ENCODE peak calls at places on chromosome 18, in ten cellular contexts. One of them, this sample, is unnamed.

GRCh38 chr18:43883886-43884285 is 606.6 kb upstream of the SYT4 start:
- DNase-seq in endothelial cell: no peak
- DNase-seq in GM23338: no peak
- DNase-seq in H9: no peak
- DNase-seq in CD14-positive monocyte: no peak
- DNase-seq in dorsolateral prefrontal cortex: no peak
- DNase-seq in fibroblast of villous mesenchyme: peak; percentile 2
- DNase-seq in transverse colon: no peak
- DNase-seq in AG10803: no peak
- DNase-seq in esophagus squamous epithelium: no peak
- DNase-seq in this sample: no peak

GRCh38 chr18:76458522-76459311 is 36.3 kb downstream of the ZNF516 start:
- DNase-seq in dorsolateral prefrontal cortex: no peak
- DNase-seq in fibroblast of villous mesenchyme: no peak
- DNase-seq in GM23338: no peak
- DNase-seq in AG10803: no peak
- DNase-seq in esophagus squamous epithelium: no peak
- DNase-seq in H9: no peak
- DNase-seq in endothelial cell: no peak
- DNase-seq in CD14-positive monocyte: no peak
- DNase-seq in transverse colon: no peak
- DNase-seq in this sample: no peak

GRCh38 chr18:8229040-8229439 is 380.2 kb upstream of the RAB12 start:
- DNase-seq in dorsolateral prefrontal cortex: no peak
- DNase-seq in H9: no peak
- DNase-seq in esophagus squamous epithelium: no peak
- DNase-seq in fibroblast of villous mesenchyme: no peak
- DNase-seq in endothelial cell: no peak
- DNase-seq in GM23338: no peak
- DNase-seq in CD14-positive monocyte: no peak
- DNase-seq in transverse colon: no peak
- DNase-seq in AG10803: no peak
- DNase-seq in this sample: no peak

GRCh38 chr18:47931707-47932103 is 1.2 kb upstream of the SMAD2 start:
- DNase-seq in transverse colon: peak; percentile 33
- DNase-seq in fibroblast of villous mesenchyme: peak; percentile 23
- DNase-seq in esophagus squamous epithelium: no peak
- DNase-seq in H9: peak; percentile 69
- DNase-seq in AG10803: no peak
- DNase-seq in CD14-positive monocyte: peak; percentile 56
- DNase-seq in GM23338: peak; percentile 76
- DNase-seq in dorsolateral prefrontal cortex: no peak
- DNase-seq in endothelial cell: peak; percentile 18
- DNase-seq in this sample: peak; percentile 52

GRCh38 chr18:22253676-22254075 is 84.3 kb downstream of the GATA6 start:
- DNase-seq in esophagus squamous epithelium: no peak
- DNase-seq in GM23338: peak; percentile 6
- DNase-seq in AG10803: no peak
- DNase-seq in fibroblast of villous mesenchyme: no peak
- DNase-seq in transverse colon: no peak
- DNase-seq in CD14-positive monocyte: no peak
- DNase-seq in H9: no peak
- DNase-seq in dorsolateral prefrontal cortex: no peak
- DNase-seq in endothelial cell: peak; percentile 66
- DNase-seq in this sample: no peak

GRCh38 chr18:63317982-63318881 is 1.3 kb downstream of the BCL2 start:
- DNase-seq in esophagus squamous epithelium: peak; percentile 8
- DNase-seq in H9: peak; percentile 85
- DNase-seq in dorsolateral prefrontal cortex: peak; percentile 48
- DNase-seq in fibroblast of villous mesenchyme: no peak
- DNase-seq in GM23338: peak; percentile 92
- DNase-seq in CD14-positive monocyte: peak; percentile 67
- DNase-seq in transverse colon: peak; percentile 88
- DNase-seq in endothelial cell: peak; percentile 68
- DNase-seq in AG10803: no peak
- DNase-seq in this sample: peak; percentile 38

GRCh38 chr18:6022840-6023239 is 127.5 kb upstream of the TMEM200C start:
- DNase-seq in dorsolateral prefrontal cortex: no peak
- DNase-seq in endothelial cell: no peak
- DNase-seq in fibroblast of villous mesenchyme: peak; percentile 10
- DNase-seq in esophagus squamous epithelium: no peak
- DNase-seq in GM23338: peak; percentile 44
- DNase-seq in transverse colon: no peak
- DNase-seq in CD14-positive monocyte: no peak
- DNase-seq in AG10803: no peak
- DNase-seq in H9: peak; percentile 47
- DNase-seq in this sample: no peak

GRCh38 chr18:51235011-51235789 is 37.7 kb upstream of the MEX3C start:
- DNase-seq in dorsolateral prefrontal cortex: no peak
- DNase-seq in CD14-positive monocyte: no peak
- DNase-seq in endothelial cell: no peak
- DNase-seq in fibroblast of villous mesenchyme: no peak
- DNase-seq in esophagus squamous epithelium: no peak
- DNase-seq in transverse colon: no peak
- DNase-seq in AG10803: no peak
- DNase-seq in H9: no peak
- DNase-seq in GM23338: no peak
- DNase-seq in this sample: peak; percentile 63

GRCh38 chr18:67463829-67464228 is 52.7 kb downstream of the DSEL start:
- DNase-seq in dorsolateral prefrontal cortex: no peak
- DNase-seq in AG10803: no peak
- DNase-seq in H9: no peak
- DNase-seq in endothelial cell: no peak
- DNase-seq in fibroblast of villous mesenchyme: peak; percentile 14
- DNase-seq in CD14-positive monocyte: no peak
- DNase-seq in GM23338: peak; percentile 63
- DNase-seq in transverse colon: no peak
- DNase-seq in esophagus squamous epithelium: no peak
- DNase-seq in this sample: no peak

GRCh38 chr18:9123520-9123919 is 13.1 kb upstream of the ANKRD12 start:
- DNase-seq in transverse colon: no peak
- DNase-seq in dorsolateral prefrontal cortex: no peak
- DNase-seq in H9: no peak
- DNase-seq in endothelial cell: no peak
- DNase-seq in fibroblast of villous mesenchyme: no peak
- DNase-seq in AG10803: no peak
- DNase-seq in GM23338: no peak
- DNase-seq in esophagus squamous epithelium: no peak
- DNase-seq in CD14-positive monocyte: no peak
- DNase-seq in this sample: no peak

GRCh38 chr18:7321831-7322230 is 90.9 kb downstream of the LRRC30 start:
- DNase-seq in dorsolateral prefrontal cortex: no peak
- DNase-seq in fibroblast of villous mesenchyme: no peak
- DNase-seq in transverse colon: no peak
- DNase-seq in H9: no peak
- DNase-seq in GM23338: no peak
- DNase-seq in AG10803: no peak
- DNase-seq in esophagus squamous epithelium: no peak
- DNase-seq in endothelial cell: no peak
- DNase-seq in CD14-positive monocyte: no peak
- DNase-seq in this sample: no peak

GRCh38 chr18:63071566-63072175 is 247.9 kb downstream of the BCL2 start:
- DNase-seq in GM23338: no peak
- DNase-seq in transverse colon: no peak
- DNase-seq in endothelial cell: no peak
- DNase-seq in esophagus squamous epithelium: no peak
- DNase-seq in H9: no peak
- DNase-seq in AG10803: no peak
- DNase-seq in CD14-positive monocyte: no peak
- DNase-seq in fibroblast of villous mesenchyme: no peak
- DNase-seq in dorsolateral prefrontal cortex: no peak
- DNase-seq in this sample: no peak

GRCh38 chr18:22985250-22985649 is 52.1 kb downstream of the RBBP8 start:
- DNase-seq in GM23338: no peak
- DNase-seq in fibroblast of villous mesenchyme: no peak
- DNase-seq in esophagus squamous epithelium: no peak
- DNase-seq in transverse colon: no peak
- DNase-seq in H9: no peak
- DNase-seq in AG10803: no peak
- DNase-seq in endothelial cell: no peak
- DNase-seq in dorsolateral prefrontal cortex: no peak
- DNase-seq in CD14-positive monocyte: no peak
- DNase-seq in this sample: no peak

GRCh38 chr18:36809590-36810381 is 19.0 kb downstream of the TPGS2 start:
- DNase-seq in H9: peak; percentile 47
- DNase-seq in esophagus squamous epithelium: no peak
- DNase-seq in fibroblast of villous mesenchyme: peak; percentile 78
- DNase-seq in GM23338: peak; percentile 85
- DNase-seq in AG10803: peak; percentile 80
- DNase-seq in transverse colon: peak; percentile 14
- DNase-seq in endothelial cell: peak; percentile 14
- DNase-seq in CD14-positive monocyte: no peak
- DNase-seq in dorsolateral prefrontal cortex: peak; percentile 29
- DNase-seq in this sample: peak; percentile 26

GRCh38 chr18:8401606-8402005 is 207.6 kb upstream of the RAB12 start:
- DNase-seq in AG10803: no peak
- DNase-seq in H9: no peak
- DNase-seq in fibroblast of villous mesenchyme: no peak
- DNase-seq in GM23338: no peak
- DNase-seq in CD14-positive monocyte: no peak
- DNase-seq in dorsolateral prefrontal cortex: no peak
- DNase-seq in transverse colon: no peak
- DNase-seq in esophagus squamous epithelium: no peak
- DNase-seq in endothelial cell: no peak
- DNase-seq in this sample: no peak

GRCh38 chr18:66440433-66440832 is 163.5 kb downstream of the CDH19 start:
- DNase-seq in H9: no peak
- DNase-seq in GM23338: no peak
- DNase-seq in dorsolateral prefrontal cortex: no peak
- DNase-seq in fibroblast of villous mesenchyme: no peak
- DNase-seq in CD14-positive monocyte: no peak
- DNase-seq in transverse colon: no peak
- DNase-seq in endothelial cell: no peak
- DNase-seq in AG10803: no peak
- DNase-seq in esophagus squamous epithelium: no peak
- DNase-seq in this sample: no peak

DNA sequence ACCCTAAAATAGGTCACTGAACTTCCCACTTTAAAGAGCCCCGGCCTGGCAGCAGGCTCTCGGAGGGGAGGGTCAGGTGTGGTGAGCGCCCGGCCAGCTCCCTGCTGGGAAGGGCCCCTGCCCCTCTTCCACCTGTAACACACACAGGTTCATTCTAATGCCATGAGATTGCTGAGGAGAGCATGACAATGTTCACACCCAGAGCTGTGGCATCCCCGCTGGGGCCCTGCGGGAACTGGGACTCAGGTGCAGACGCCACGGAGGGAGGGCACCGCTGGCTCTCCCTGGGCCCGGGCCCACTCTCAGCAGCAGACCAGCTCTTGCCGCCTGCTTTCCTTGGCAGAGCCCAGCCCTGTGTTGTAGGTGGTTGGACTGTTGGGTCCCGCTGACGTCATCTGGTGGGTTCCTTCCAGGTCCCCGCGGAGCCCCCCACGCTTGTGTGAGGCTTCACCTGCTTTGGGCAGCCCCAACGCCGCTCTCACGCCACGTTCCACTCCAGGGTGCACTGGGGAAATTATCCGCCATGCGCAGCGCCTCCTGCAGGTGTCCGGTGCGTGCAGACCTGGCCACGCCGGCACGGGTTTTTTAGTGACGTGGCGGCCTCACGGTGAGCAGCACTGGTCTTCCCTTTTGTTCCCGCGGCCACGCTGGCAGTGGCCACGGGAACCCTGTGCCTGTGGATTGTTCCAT is 50.4 kb upstream of the KCNG2 start:
- DNase-seq in dorsolateral prefrontal cortex: no peak
- DNase-seq in AG10803: no peak
- DNase-seq in esophagus squamous epithelium: no peak
- DNase-seq in CD14-positive monocyte: peak; percentile 39
- DNase-seq in transverse colon: no peak
- DNase-seq in H9: no peak
- DNase-seq in GM23338: no peak
- DNase-seq in endothelial cell: no peak
- DNase-seq in fibroblast of villous mesenchyme: no peak
- DNase-seq in this sample: no peak
- TF ChIP-seq CTCF in dorsolateral prefrontal cortex: no peak
- TF ChIP-seq CTCF in AG10803: no peak
- TF ChIP-seq CTCF in esophagus squamous epithelium: no peak
- TF ChIP-seq CTCF in CD14-positive monocyte: no peak
- TF ChIP-seq CTCF in transverse colon: no peak
- TF ChIP-seq CTCF in H9: peak; percentile 30
- TF ChIP-seq CTCF in GM23338: peak; percentile 30
- TF ChIP-seq CTCF in endothelial cell: no peak
- TF ChIP-seq CTCF in fibroblast of villous mesenchyme: no peak
- TF ChIP-seq CTCF in this sample: no peak

GRCh38 chr18:45526120-45526841 is 89.0 kb upstream of the SLC14A2 start:
- DNase-seq in endothelial cell: no peak
- DNase-seq in AG10803: peak; percentile 51
- DNase-seq in dorsolateral prefrontal cortex: no peak
- DNase-seq in GM23338: no peak
- DNase-seq in transverse colon: no peak
- DNase-seq in CD14-positive monocyte: no peak
- DNase-seq in esophagus squamous epithelium: no peak
- DNase-seq in H9: no peak
- DNase-seq in fibroblast of villous mesenchyme: peak; percentile 56
- DNase-seq in this sample: no peak
- TF ChIP-seq CTCF in endothelial cell: no peak
- TF ChIP-seq CTCF in AG10803: peak; percentile 45
- TF ChIP-seq CTCF in dorsolateral prefrontal cortex: no peak
- TF ChIP-seq CTCF in GM23338: peak; percentile 31
- TF ChIP-seq CTCF in transverse colon: no peak
- TF ChIP-seq CTCF in CD14-positive monocyte: no peak
- TF ChIP-seq CTCF in esophagus squamous epithelium: no peak
- TF ChIP-seq CTCF in H9: no peak
- TF ChIP-seq CTCF in fibroblast of villous mesenchyme: peak; percentile 24
- TF ChIP-seq CTCF in this sample: no peak

DNA sequence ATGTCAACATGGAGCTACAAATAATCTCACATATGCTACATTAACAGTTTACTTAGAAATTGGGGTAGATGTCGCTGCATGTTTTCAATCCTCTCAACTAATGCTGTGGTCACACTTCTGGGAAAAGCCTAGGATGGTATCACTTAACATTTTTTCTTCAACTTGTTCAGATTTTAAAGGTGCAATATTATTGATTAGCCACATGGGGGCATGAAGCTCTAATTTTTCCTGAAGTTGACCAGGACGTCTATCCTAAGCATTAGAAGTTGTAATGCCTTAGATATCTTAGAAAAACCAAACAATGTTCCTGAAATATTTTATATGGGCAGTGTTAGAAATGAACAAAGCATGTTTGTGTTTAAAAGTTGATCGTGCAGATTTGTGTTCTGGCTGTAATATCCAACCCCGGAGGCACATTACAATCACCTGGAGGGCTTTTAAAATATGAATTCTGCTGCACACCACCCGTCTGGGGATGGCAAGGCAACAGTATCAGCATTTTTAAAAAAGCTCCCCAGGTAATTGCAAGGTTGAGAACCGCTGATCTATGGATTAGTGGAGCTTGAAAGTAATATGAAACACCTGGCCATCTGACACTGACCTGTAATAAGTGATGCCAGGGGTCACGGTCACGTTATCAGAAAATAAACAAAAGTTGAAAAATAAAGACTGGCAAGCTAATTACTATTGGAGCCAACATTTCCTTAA is 100.4 kb upstream of the LMAN1 start:
- DNase-seq in fibroblast of villous mesenchyme: peak; percentile 72
- DNase-seq in dorsolateral prefrontal cortex: no peak
- DNase-seq in H9: no peak
- DNase-seq in transverse colon: no peak
- DNase-seq in AG10803: peak; percentile 81
- DNase-seq in CD14-positive monocyte: no peak
- DNase-seq in GM23338: peak; percentile 56
- DNase-seq in endothelial cell: no peak
- DNase-seq in esophagus squamous epithelium: no peak
- DNase-seq in this sample: no peak
- TF ChIP-seq CTCF in fibroblast of villous mesenchyme: peak; percentile 58
- TF ChIP-seq CTCF in dorsolateral prefrontal cortex: peak; percentile 61
- TF ChIP-seq CTCF in H9: peak; percentile 74
- TF ChIP-seq CTCF in transverse colon: peak; percentile 45
- TF ChIP-seq CTCF in AG10803: peak; percentile 70
- TF ChIP-seq CTCF in CD14-positive monocyte: peak; percentile 54
- TF ChIP-seq CTCF in GM23338: peak; percentile 61
- TF ChIP-seq CTCF in endothelial cell: peak; percentile 90
- TF ChIP-seq CTCF in esophagus squamous epithelium: peak; percentile 16
- TF ChIP-seq CTCF in this sample: no peak

GRCh38 chr18:42141439-42141838 is 186.4 kb downstream of the PIK3C3 start:
- DNase-seq in transverse colon: no peak
- DNase-seq in endothelial cell: no peak
- DNase-seq in dorsolateral prefrontal cortex: no peak
- DNase-seq in H9: no peak
- DNase-seq in CD14-positive monocyte: no peak
- DNase-seq in GM23338: peak; percentile 40
- DNase-seq in fibroblast of villous mesenchyme: peak; percentile 13
- DNase-seq in AG10803: peak; percentile 5
- DNase-seq in esophagus squamous epithelium: no peak
- DNase-seq in this sample: no peak
- TF ChIP-seq CTCF in transverse colon: no peak
- TF ChIP-seq CTCF in endothelial cell: no peak
- TF ChIP-seq CTCF in dorsolateral prefrontal cortex: no peak
- TF ChIP-seq CTCF in H9: peak; percentile 41
- TF ChIP-seq CTCF in CD14-positive monocyte: no peak
- TF ChIP-seq CTCF in GM23338: peak; percentile 36
- TF ChIP-seq CTCF in fibroblast of villous mesenchyme: no peak
- TF ChIP-seq CTCF in AG10803: no peak
- TF ChIP-seq CTCF in esophagus squamous epithelium: no peak
- TF ChIP-seq CTCF in this sample: no peak